ENCODE peak calls at places on chromosomes 6 and 20, in ten cellular contexts. P, T, W, O, I, Y, H, C, E and G are unnamed samples.

GRCh38 chr6:34360556-34360955 is 31.9 kb downstream of the NUDT3 start:
- DNase-seq in W (no peak), Y (no peak), C (no peak), O (no peak), E (no peak), H (no peak), T (no peak), P (no peak), I (no peak), G (no peak)

GRCh38 chr6:33854572-33855030 is 50.8 kb upstream of the MLN start:
- DNase-seq in P (no peak), I (no peak), E (no peak), O (no peak), T (no peak), H (peak), W (no peak), C (no peak), Y (no peak), G (no peak)

GRCh38 chr20:4110885-4111284 is 95.5 kb upstream of the RNF24 start:
- DNase-seq in P (no peak), T (no peak), I (no peak), W (no peak), O (no peak), E (no peak), Y (no peak), C (no peak), H (no peak), G (no peak)

GRCh38 chr6:146905313-146905712 is 298.9 kb upstream of the STXBP5 start:
- DNase-seq in O (no peak), H (no peak), W (no peak), P (no peak), E (peak), Y (no peak), I (no peak), T (no peak), C (no peak), G (peak)

GRCh38 chr6:90249044-90249443 is 47.6 kb downstream of the BACH2 start:
- DNase-seq in E (peak), C (no peak), H (no peak), W (no peak), O (no peak), I (no peak), Y (no peak), P (no peak), T (no peak), G (no peak)

GRCh38 chr6:56863366-56863765 is 91.5 kb upstream of the BEND6 start:
- DNase-seq in T (peak), Y (no peak), H (no peak), I (no peak), P (no peak), W (no peak), O (no peak), C (no peak), E (peak), G (no peak)

GRCh38 chr6:121309768-121310473 is 24.4 kb downstream of the TBC1D32 start:
- DNase-seq in E (peak), T (no peak), P (no peak), O (no peak), C (no peak), H (no peak), I (no peak), Y (no peak), W (no peak), G (no peak)

GRCh38 chr6:39980839-39981580 is 46.7 kb upstream of the MOCS1 start:
- DNase-seq in O (no peak), P (peak), Y (no peak), C (peak), H (peak), W (no peak), T (peak), I (no peak), E (peak), G (peak)

GRCh38 chr6:118963003-118963402 is 28.0 kb upstream of the MCM9 start:
- DNase-seq in Y (no peak), H (peak), I (no peak), O (no peak), P (no peak), E (peak), W (no peak), C (no peak), T (no peak), G (no peak)

GRCh38 chr6:13354331-13355042 is 26.1 kb upstream of the TBC1D7 start:
- DNase-seq in P (peak), Y (no peak), E (peak), C (no peak), O (no peak), H (peak), T (peak), I (no peak), W (no peak), G (no peak)